ENCODE peak calls at places on chromosomes 7 and 10, in four cellular contexts. I is GM12878, M is HepG2, V is K562. H is an unnamed sample.

GRCh38 chr7:140857048-140857447 is 67.7 kb downstream of the BRAF start:
- DNase-seq in I (no peak), M (no peak), V (no peak), H (no peak)

GRCh38 chr10:104291439-104291951 is 22.5 kb downstream of the GSTO2 start:
- DNase-seq in I (peak; percentile 40), M (peak; percentile 78), V (peak; percentile 84), H (peak; percentile 95)

GRCh38 chr7:103630318-103630717 is 184.3 kb upstream of the SLC26A5 start:
- DNase-seq in I (no peak), M (no peak), V (peak; percentile 22), H (no peak)

GRCh38 chr7:130139193-130139950 is 65.8 kb downstream of the TMEM209 start:
- DNase-seq in I (no peak), M (no peak), V (no peak), H (no peak)

GRCh38 chr10:47406870-47407648 is 23.0 kb upstream of the ZNF488 start:
- DNase-seq in I (no peak), M (peak; percentile 80), V (peak; percentile 82), H (peak; percentile 33)

GRCh38 chr10:767211-767610 is 77.7 kb upstream of the DIP2C start:
- DNase-seq in I (no peak), M (no peak), V (no peak), H (no peak)

GRCh38 chr10:46555713-46556514 is 544 bp downstream of the GPRIN2 start:
- DNase-seq in I (no peak), M (no peak), V (no peak), H (peak; percentile 69)

GRCh38 chr10:7872041-7872442 is 53.7 kb downstream of the TAF3 start:
- DNase-seq in I (no peak), M (no peak), V (peak; percentile 27), H (no peak)

GRCh38 chr10:97798958-97799565 is 27.3 kb upstream of the SFRP5 start:
- DNase-seq in I (no peak), M (no peak), V (no peak), H (no peak)

GRCh38 chr7:1650363-1651030 is 19.6 kb upstream of the ELFN1 start:
- DNase-seq in I (no peak), M (no peak), V (no peak), H (peak; percentile 46)

GRCh38 chr7:159049266-159050025 is 95.2 kb downstream of the VIPR2 start:
- DNase-seq in I (no peak), M (no peak), V (no peak), H (peak; percentile 37)

GRCh38 chr10:86900955-86901354 is 56.5 kb downstream of the MMRN2 start:
- DNase-seq in I (no peak), M (no peak), V (no peak), H (no peak)

GRCh38 chr10:70769121-70769520 is 16.1 kb downstream of the TBATA start:
- DNase-seq in I (no peak), M (no peak), V (no peak), H (no peak)

GRCh38 chr7:139153832-139154231 is 44.3 kb upstream of the ZC3HAV1 start:
- DNase-seq in I (no peak), M (no peak), V (no peak), H (no peak)

GRCh38 chr10:17255512-17255911 is 27.5 kb downstream of the VIM start:
- DNase-seq in I (no peak), M (no peak), V (no peak), H (no peak)

GRCh38 chr7:22487978-22488642 is 11.9 kb downstream of the STEAP1B start:
- DNase-seq in I (no peak), M (no peak), V (no peak), H (no peak)

GRCh38 chr7:98051118-98051744 is 55.4 kb upstream of the LMTK2 start:
- DNase-seq in I (no peak), M (peak; percentile 10), V (peak; percentile 79), H (peak; percentile 97)

GRCh38 chr10:32253300-32253699 is 93.7 kb downstream of the EPC1 start:
- DNase-seq in I (no peak), M (no peak), V (peak; percentile 51), H (peak; percentile 40)

GRCh38 chr7:111266613-111267012 is 175.7 kb downstream of the LRRN3 start:
- DNase-seq in I (no peak), M (peak; percentile 30), V (no peak), H (no peak)

GRCh38 chr7:101620991-101621390 is 8.1 kb downstream of the MYL10 start:
- DNase-seq in I (no peak), M (no peak), V (no peak), H (no peak)

GRCh38 chr7:13949939-13950338 is 39.5 kb downstream of the ETV1 start:
- DNase-seq in I (no peak), M (no peak), V (no peak), H (no peak)

GRCh38 chr10:24897326-24897926 is 55.0 kb downstream of the PRTFDC1 start:
- DNase-seq in I (no peak), M (peak; percentile 20), V (peak; percentile 83), H (no peak)

GRCh38 chr10:58797356-58797755 is 284.7 kb downstream of the BICC1 start:
- DNase-seq in I (no peak), M (no peak), V (no peak), H (no peak)
- TF ChIP-seq ATF2 in I (no peak), M (no peak), V (no peak), H (no peak)

GRCh38 chr7:4073750-4074149 is 608.3 kb upstream of the FOXK1 start:
- DNase-seq in I (no peak), M (no peak), V (no peak), H (no peak)
- H3K4me2 ChIP-seq in I (no peak overlapping the region), M (no peak overlapping the region), V (no peak overlapping the region), H (no peak overlapping the region)

GRCh38 chr10:95814011-95814727 is 58.2 kb downstream of the ENTPD1 start:
- DNase-seq in I (no peak), M (peak; percentile 76), V (no peak), H (no peak)
- TF ChIP-seq ATF2 in I (no peak), M (no peak), V (no peak), H (no peak)

DNA sequence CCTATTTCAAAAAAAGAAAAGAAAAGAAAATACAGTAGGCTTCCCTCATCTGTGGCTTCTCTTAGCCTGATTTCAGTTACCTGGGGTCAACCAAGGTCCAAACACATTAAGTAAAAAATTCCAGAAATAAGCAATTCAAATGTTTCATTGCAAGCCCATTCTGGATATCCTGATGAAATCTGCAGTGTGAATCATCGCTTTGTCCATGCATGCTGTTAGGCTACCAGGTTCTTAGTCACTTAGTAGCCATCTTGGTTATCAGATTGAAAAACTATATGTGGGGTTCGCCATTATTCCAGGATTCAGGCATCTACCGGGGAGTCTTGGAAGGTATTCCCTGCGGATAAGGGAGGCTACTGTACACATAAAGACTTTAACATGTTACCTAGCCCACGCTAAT is 991 bp upstream of the FAM204A start:
- DNase-seq in I (no peak), M (no peak), V (no peak), H (no peak)
- H3K4me2 ChIP-seq in I (no peak overlapping the region), M (peak overlapping the region; percentile 80), V (no peak overlapping the region), H (peak overlapping the region; percentile 88)

DNA sequence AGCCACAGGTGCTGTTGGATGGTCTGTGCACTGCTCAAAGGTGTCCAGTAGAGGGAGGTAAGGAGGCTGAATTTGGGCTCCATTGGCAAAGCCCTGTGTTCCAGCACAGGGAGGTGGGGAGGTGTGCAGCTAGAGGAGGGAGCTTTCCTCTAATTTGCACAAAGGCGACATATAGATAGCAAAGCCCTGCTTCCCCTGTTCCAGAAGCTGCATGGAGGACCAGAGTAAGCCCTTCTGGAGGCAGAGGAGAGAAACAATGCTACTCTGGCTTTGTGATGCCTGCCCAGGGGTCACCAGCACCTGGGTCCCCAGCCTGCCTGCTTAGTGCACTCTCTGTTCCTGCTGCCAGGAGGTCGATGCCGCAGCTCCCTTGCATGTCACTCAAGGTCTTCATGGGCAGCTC is 3.4 kb upstream of the ARHGAP22 start:
- DNase-seq in I (peak; percentile 48), M (peak; percentile 6), V (peak; percentile 73), H (peak; percentile 76)
- TF ChIP-seq ATF2 in I (no peak), M (no peak), V (no peak), H (no peak)

DNA sequence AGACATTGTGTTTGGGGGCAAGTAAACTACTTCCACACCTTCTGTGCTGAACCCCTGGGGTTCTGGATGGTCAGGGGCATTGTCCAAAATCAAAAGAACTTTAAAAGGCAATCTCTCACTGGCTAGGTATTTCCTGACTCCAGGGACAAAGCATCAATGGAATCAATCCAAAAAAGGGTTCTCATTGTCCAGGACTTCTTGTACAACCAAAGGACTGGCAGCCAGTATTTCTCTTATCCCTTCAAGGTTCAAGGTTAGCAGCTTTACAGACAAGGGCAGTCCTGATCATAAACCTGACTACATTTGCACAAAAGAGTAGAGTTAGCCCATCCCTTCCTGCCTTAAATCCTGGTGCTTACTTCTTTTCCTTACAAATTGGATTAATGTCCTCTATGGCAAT is 24.0 kb downstream of the SRPK2 start:
- DNase-seq in I (no peak), M (peak; percentile 48), V (no peak), H (no peak)
- H3K4me2 ChIP-seq in I (no peak overlapping the region), M (no peak overlapping the region), V (no peak overlapping the region), H (no peak overlapping the region)

H was measured in H1.